ENCODE peak calls at places on chromosomes 3 and 15, in four cellular contexts. L, X, Y and I are unnamed samples.

GRCh38 chr3:177493091-177493490 is 295.8 kb upstream of the TBL1XR1 start:
- DNase-seq in L (no peak), X (no peak), Y (no peak), I (no peak)

GRCh38 chr15:90650956-90651689 is 66.0 kb upstream of the BLM start:
- DNase-seq in Y (no peak), L (no peak), X (no peak), I (no peak)

GRCh38 chr3:171226794-171227193 is 200.3 kb upstream of the SLC2A2 start:
- DNase-seq in Y (no peak), L (no peak), X (no peak), I (peak)

GRCh38 chr3:159804726-159805410 is 183.8 kb upstream of the IL12A start:
- DNase-seq in L (peak), X (no peak), Y (peak), I (peak)

GRCh38 chr15:42137461-42138261 is 18.8 kb downstream of the PLA2G4F start:
- DNase-seq in Y (peak), L (peak), X (no peak), I (peak)

GRCh38 chr3:181723064-181723463 is 11.3 kb downstream of the SOX2 start:
- DNase-seq in L (no peak), Y (peak), X (no peak), I (no peak)

GRCh38 chr3:153369561-153370374 is 207.7 kb downstream of the RAP2B start:
- DNase-seq in X (no peak), L (no peak), Y (no peak), I (no peak)

GRCh38 chr15:97200161-97200560 is 760.3 kb upstream of the ARRDC4 start:
- DNase-seq in X (no peak), L (no peak), Y (no peak), I (no peak)

GRCh38 chr3:184656991-184657669 is 54.7 kb downstream of the MAGEF1 start:
- DNase-seq in X (peak), L (no peak), Y (no peak), I (no peak)

GRCh38 chr3:181086011-181086410 is 96.5 kb upstream of the DNAJC19 start:
- DNase-seq in X (no peak), Y (no peak), L (no peak), I (peak)

GRCh38 chr3:155504682-155505081 is 211.2 kb upstream of the STRIT1 start:
- DNase-seq in X (no peak), L (no peak), Y (no peak), I (no peak)

GRCh38 chr3:37622999-37623883 is 238.4 kb upstream of the CTDSPL start:
- DNase-seq in L (no peak), X (no peak), Y (no peak), I (no peak)

GRCh38 chr3:168341192-168341816 is 245.6 kb upstream of the GOLIM4 start:
- DNase-seq in X (no peak), Y (no peak), L (no peak), I (no peak)

GRCh38 chr15:80251505-80252280 is at the start of gene CTXND1:
- DNase-seq in L (peak), X (no peak), Y (peak), I (no peak)

GRCh38 chr15:57422113-57422754 is 45.9 kb downstream of the CGNL1 start:
- DNase-seq in Y (no peak), L (no peak), X (peak), I (peak)

GRCh38 chr3:171088984-171089754 is 62.6 kb upstream of the SLC2A2 start:
- DNase-seq in L (no peak), Y (no peak), X (no peak), I (peak)

GRCh38 chr15:91928676-91929075 is 75.2 kb downstream of the SLCO3A1 start:
- DNase-seq in L (no peak), Y (no peak), X (no peak), I (no peak)

DNA sequence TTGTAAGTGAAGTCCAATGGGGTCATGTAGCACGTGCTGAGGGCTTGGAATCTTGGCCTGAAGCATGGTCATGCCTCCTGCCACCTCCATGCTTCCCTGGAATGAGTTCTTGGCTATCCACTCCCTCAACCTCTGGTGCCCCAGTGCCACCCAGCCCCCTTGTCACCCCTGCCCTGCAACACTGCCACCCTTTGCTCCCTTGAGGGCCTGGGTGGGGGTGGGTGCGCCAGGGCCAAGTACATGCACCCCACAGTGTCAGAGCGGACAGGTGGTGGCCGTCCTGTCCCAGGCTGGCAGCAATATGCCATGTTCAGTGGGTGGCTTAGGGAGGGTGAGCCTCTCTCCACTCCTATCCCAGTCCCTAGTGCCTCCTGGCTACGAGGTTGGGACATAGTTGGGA is 27.6 kb upstream of the C15orf39 start:
- DNase-seq in L (no peak), Y (no peak), X (no peak), I (no peak)
- TF ChIP-seq SUZ12 in L (no peak), Y (no peak), X (no peak), I (no peak)

DNA sequence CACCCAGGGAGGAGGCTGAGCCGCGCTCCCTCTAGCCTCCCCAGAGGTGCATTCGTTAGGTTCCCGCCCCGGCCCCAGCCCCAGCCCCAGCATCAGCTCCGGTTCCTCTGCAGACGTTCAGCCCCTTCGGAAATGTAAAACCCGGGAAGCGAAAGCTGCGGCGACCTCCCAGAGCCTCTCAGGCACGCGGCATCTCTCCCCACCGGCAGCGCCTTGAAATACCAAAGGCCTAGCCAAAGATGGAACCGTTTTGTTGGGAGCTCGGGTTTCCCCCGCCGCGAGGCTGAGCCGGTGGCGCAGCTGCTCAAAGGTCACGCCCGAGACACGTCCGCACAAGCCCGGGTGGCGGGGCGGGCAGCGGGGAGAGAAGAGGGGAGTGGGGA is 77.8 kb upstream of the HES1 start:
- DNase-seq in Y (peak), L (peak), X (no peak), I (peak)
- TF ChIP-seq SP1 in Y (no peak), L (no peak), X (no peak), I (no peak)

GRCh38 chr3:43372809-43373587 is 86.7 kb downstream of the SNRK start:
- DNase-seq in Y (no peak), L (no peak), X (no peak), I (no peak)

GRCh38 chr3:43372007-43372754 is 85.8 kb downstream of the SNRK start:
- DNase-seq in X (no peak), L (no peak), Y (no peak), I (no peak)

GRCh38 chr3:43369404-43370345 is 83.3 kb downstream of the SNRK start:
- DNase-seq in X (no peak), Y (no peak), L (no peak), I (no peak)

GRCh38 chr3:43371494-43371893 is 85.2 kb downstream of the SNRK start:
- DNase-seq in L (no peak), X (no peak), Y (no peak), I (no peak)

DNA sequence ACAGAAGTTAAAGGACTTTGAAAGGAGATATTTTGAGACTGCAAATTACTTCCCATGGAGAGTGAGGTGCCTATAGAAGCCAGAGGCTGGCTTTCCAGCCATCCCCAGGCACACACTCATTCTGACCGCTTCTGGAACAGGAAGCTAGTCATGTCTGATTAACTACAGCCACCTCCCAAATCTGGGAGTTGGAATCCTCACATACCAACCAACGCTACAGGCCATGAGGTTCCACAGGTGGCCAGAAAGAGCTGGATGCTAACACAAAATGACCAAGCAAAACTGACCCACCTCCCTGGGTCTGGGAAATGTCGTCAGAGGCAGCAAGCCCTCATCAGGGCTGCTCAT is 87.2 kb downstream of the SNRK start:
- DNase-seq in L (no peak), X (no peak), Y (no peak), I (no peak)
- TF ChIP-seq SUZ12 in L (no peak), X (no peak), Y (no peak), I (no peak)

GRCh38 chr15:39431371-39431770 is 149.5 kb upstream of the THBS1 start:
- DNase-seq in X (no peak), Y (no peak), L (no peak), I (no peak)
- TF ChIP-seq SP1 in X (no peak), Y (no peak), L (no peak), I (no peak)

GRCh38 chr3:23949784-23950183 is 4.7 kb downstream of the NR1D2 start:
- DNase-seq in X (peak), Y (no peak), L (no peak), I (peak)
- TF ChIP-seq SUZ12 in X (no peak), Y (no peak), L (no peak), I (no peak)

GRCh38 chr3:142282503-142282902 is 57.1 kb upstream of the GK5 start:
- DNase-seq in X (no peak), Y (no peak), L (no peak), I (no peak)
- TF ChIP-seq SP1 in X (no peak), Y (no peak), L (no peak), I (no peak)

DNA sequence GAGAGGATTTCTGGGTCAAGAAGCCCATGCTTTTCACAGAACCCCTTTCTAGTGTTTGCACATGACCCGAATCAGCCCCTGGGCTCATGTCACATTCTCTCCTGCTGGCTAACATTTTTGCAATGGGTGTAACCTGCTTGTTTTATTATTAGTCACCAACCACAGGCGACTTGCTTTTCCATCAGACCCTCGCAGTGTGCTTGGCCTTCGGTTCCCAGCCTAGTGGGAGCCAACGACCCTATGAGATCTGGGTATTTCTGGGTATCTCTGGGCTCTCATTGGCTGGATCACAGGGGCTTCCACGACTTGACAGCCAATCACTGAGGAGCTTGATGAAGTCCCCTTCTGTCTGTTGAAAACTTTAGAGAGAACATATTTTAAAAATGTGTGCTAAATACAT is 11.0 kb upstream of the FBLN2 start:
- DNase-seq in L (no peak), X (no peak), Y (no peak), I (no peak)
- TF ChIP-seq SUZ12 in L (no peak), X (no peak), Y (no peak), I (no peak)